ENCODE peak calls at places on chromosome 5, in ten cellular contexts. I, H, P, B, N, K, U, M, Q and T are unnamed samples.

GRCh38 chr5:176886336-176887251 is 12.6 kb downstream of the HK3 start:
- DNase-seq in M (peak), P (no peak), N (no peak), K (no peak), H (no peak), Q (no peak), I (peak), B (no peak), U (no peak), T (no peak)

GRCh38 chr5:95960802-95961616 is 642 bp downstream of the ELL2 start:
- DNase-seq in I (peak), H (peak), N (peak), U (peak), K (peak), B (peak), P (peak), M (peak), Q (peak), T (peak)

GRCh38 chr5:91848453-91848852 is 465.3 kb upstream of the ARRDC3 start:
- DNase-seq in Q (peak), K (no peak), P (no peak), N (no peak), U (no peak), M (no peak), I (no peak), B (peak), H (no peak), T (peak)

GRCh38 chr5:130198927-130199326 is 294.7 kb downstream of the CHSY3 start:
- DNase-seq in U (no peak), P (no peak), I (no peak), Q (peak), H (no peak), M (no peak), N (no peak), B (peak), K (no peak), T (no peak)

GRCh38 chr5:1288439-1289335 is 6.2 kb downstream of the TERT start:
- DNase-seq in K (peak), M (no peak), U (no peak), N (no peak), B (no peak), I (peak), Q (no peak), H (peak), P (no peak), T (no peak)

GRCh38 chr5:168260353-168261211 is 30.9 kb upstream of the WWC1 start:
- DNase-seq in H (no peak), U (no peak), K (no peak), B (no peak), M (no peak), N (no peak), I (no peak), Q (no peak), P (no peak), T (peak)

GRCh38 chr5:24232929-24233328 is 411.8 kb downstream of the CDH10 start:
- DNase-seq in N (no peak), H (no peak), P (no peak), I (no peak), M (no peak), Q (no peak), K (no peak), U (no peak), B (no peak), T (no peak)

GRCh38 chr5:126044111-126044668 is 379.0 kb upstream of the GRAMD2B start:
- DNase-seq in H (no peak), P (peak), Q (peak), N (no peak), M (no peak), I (peak), K (no peak), U (peak), B (peak), T (no peak)

GRCh38 chr5:94932259-94932658 is 313.8 kb downstream of the SLF1 start:
- DNase-seq in P (no peak), M (no peak), K (no peak), I (no peak), Q (peak), U (no peak), H (no peak), N (no peak), B (no peak), T (peak)

GRCh38 chr5:91468643-91469422 is 85.7 kb upstream of the ARRDC3 start:
- DNase-seq in M (no peak), I (peak), P (no peak), U (no peak), N (no peak), H (no peak), K (no peak), B (peak), Q (no peak), T (peak)

GRCh38 chr5:74316064-74316586 is 324.4 kb downstream of the ENC1 start:
- DNase-seq in B (peak), P (no peak), K (peak), U (peak), Q (peak), H (no peak), N (no peak), I (peak), M (no peak), T (peak)

GRCh38 chr5:55231476-55232193 is 1.8 kb downstream of the CCNO start:
- DNase-seq in U (no peak), K (no peak), B (no peak), Q (no peak), H (no peak), P (no peak), N (peak), M (no peak), I (peak), T (peak)

GRCh38 chr5:124173386-124173785 is 573.1 kb downstream of the ZNF608 start:
- DNase-seq in Q (no peak), N (no peak), H (no peak), U (no peak), K (no peak), B (no peak), P (no peak), I (no peak), M (no peak), T (no peak)

GRCh38 chr5:124180523-124181461 is 565.6 kb downstream of the ZNF608 start:
- DNase-seq in K (no peak), U (no peak), I (no peak), P (no peak), Q (peak), M (no peak), N (no peak), B (peak), H (no peak), T (no peak)

GRCh38 chr5:124178050-124178449 is 568.4 kb downstream of the ZNF608 start:
- DNase-seq in U (no peak), K (no peak), H (no peak), N (no peak), B (no peak), P (no peak), I (no peak), M (no peak), Q (no peak), T (no peak)

GRCh38 chr5:124179788-124180187 is 566.7 kb downstream of the ZNF608 start:
- DNase-seq in H (no peak), I (no peak), N (no peak), M (no peak), U (no peak), P (no peak), K (no peak), Q (no peak), B (no peak), T (peak)

DNA sequence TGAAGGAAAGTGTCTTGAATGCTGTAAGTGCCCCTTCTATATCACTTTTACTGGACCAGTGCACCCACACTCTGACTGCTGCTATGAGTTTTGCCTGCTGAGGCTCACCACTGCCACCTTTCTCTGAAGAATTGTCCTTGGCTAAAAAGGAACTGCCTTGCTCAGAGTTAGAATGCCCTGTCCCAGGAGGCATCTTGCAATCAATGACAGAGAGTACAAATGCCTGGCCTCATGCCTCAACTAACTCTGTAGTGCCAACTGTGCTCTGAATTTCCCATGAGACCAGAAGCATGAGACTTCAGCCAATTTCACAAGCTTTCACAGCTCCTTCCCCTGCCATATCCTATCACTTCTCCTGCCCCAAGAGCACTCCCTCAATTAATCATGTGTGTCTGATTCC is 569.7 kb downstream of the ZNF608 start:
- DNase-seq in I (no peak), P (peak), U (no peak), B (no peak), M (peak), H (peak), K (peak), Q (no peak), N (no peak), T (no peak)
- TF ChIP-seq CTCF in I (no peak), P (peak), U (no peak), B (no peak), M (no peak), H (no peak), K (peak), Q (no peak), N (no peak), T (no peak)

DNA sequence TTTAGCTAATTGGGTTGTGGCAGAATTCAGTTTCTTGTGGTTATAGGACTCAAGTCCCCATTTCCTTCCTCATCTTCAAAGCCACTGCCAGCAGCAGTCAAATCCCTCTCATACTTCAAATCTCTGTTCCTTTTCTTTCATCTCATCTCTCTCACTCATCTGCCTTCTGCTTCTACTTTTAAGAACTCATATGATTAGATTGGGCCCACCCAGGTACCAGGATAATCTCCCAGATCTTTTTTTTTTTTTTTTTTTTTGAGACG is 8.0 kb upstream of the REEP5 start:
- DNase-seq in Q (no peak), U (no peak), B (no peak), I (no peak), M (no peak), N (peak), K (no peak), H (no peak), P (no peak), T (no peak)
- H3K4me3 ChIP-seq in Q (no peak), U (no peak), B (no peak), I (no peak), M (no peak), N (no peak), K (no peak), H (no peak), P (no peak), T (no peak)

GRCh38 chr5:28174691-28175090 is 1136.3 kb upstream of the CDH9 start:
- DNase-seq in K (no peak), H (no peak), B (no peak), P (no peak), M (no peak), N (no peak), Q (no peak), I (no peak), U (no peak), T (no peak)
- TF ChIP-seq CTCF in K (no peak), H (no peak), B (no peak), P (no peak), M (no peak), N (no peak), Q (no peak), I (no peak), U (no peak), T (no peak)

GRCh38 chr5:150781706-150782614 is 3.4 kb downstream of the SMIM3 start:
- DNase-seq in N (no peak), M (peak), U (peak), H (no peak), K (peak), I (peak), Q (peak), B (peak), P (peak), T (peak)
- H3K4me3 ChIP-seq in N (no peak), M (peak), U (no peak), H (peak), K (peak), I (peak), Q (peak), B (peak), P (no peak), T (peak)